ENCODE peak calls at places on chromosomes 13 and 19, in five cellular contexts. C is heart right ventricle, N is PC-3, L is GM13977, V is WERI-Rb-1. R is an unnamed sample.

GRCh38 chr13:40345654-40346372 is 320.6 kb downstream of the FOXO1 start:
- DNase-seq in C (no peak), N (no peak), L (no peak), V (no peak), R (no peak)

GRCh38 chr19:35216026-35216832 is 12.3 kb downstream of the FAM187B start:
- DNase-seq in C (no peak), N (no peak), L (no peak), V (no peak), R (no peak)

GRCh38 chr13:48979892-48980291 is 4.2 kb downstream of the FNDC3A start:
- DNase-seq in C (no peak), N (no peak), L (peak), V (no peak), R (no peak)

GRCh38 chr13:78413887-78414553 is 189.3 kb downstream of the POU4F1 start:
- DNase-seq in C (no peak), N (no peak), L (no peak), V (no peak), R (no peak)

GRCh38 chr13:64934569-64935362 is 2295.4 kb downstream of the PCDH9 start:
- DNase-seq in C (no peak), N (no peak), L (no peak), V (no peak), R (no peak)

GRCh38 chr19:55320844-55321419 is 4.2 kb downstream of the TMEM150B start:
- DNase-seq in C (no peak), N (no peak), L (no peak), V (no peak), R (no peak)

GRCh38 chr13:76570485-76570884 is 315.7 kb downstream of the KCTD12 start:
- DNase-seq in C (no peak), N (no peak), L (no peak), V (no peak), R (no peak)

GRCh38 chr13:98246538-98247172 is 69.6 kb upstream of the RNF113B start:
- DNase-seq in C (no peak), N (no peak), L (no peak), V (no peak), R (no peak)

GRCh38 chr13:67635754-67636153 is 405.6 kb upstream of the PCDH9 start:
- DNase-seq in C (no peak), N (peak), L (no peak), V (no peak), R (no peak)

GRCh38 chr13:106507560-106508274 is 27.7 kb downstream of the EFNB2 start:
- DNase-seq in C (no peak), N (peak), L (no peak), V (no peak), R (no peak)

GRCh38 chr13:110950819-110951570 is 36.1 kb upstream of the ANKRD10 start:
- DNase-seq in C (no peak), N (no peak), L (no peak), V (no peak), R (no peak)

GRCh38 chr19:3721131-3721899 is 13.1 kb downstream of the TJP3 start:
- DNase-seq in C (peak), N (peak), L (peak), V (peak), R (no peak)

GRCh38 chr19:31937983-31938382 is 407.4 kb upstream of the ZNF507 start:
- DNase-seq in C (no peak), N (no peak), L (no peak), V (peak), R (no peak)
- TF ChIP-seq CTCF in C (no peak), N (no peak), L (no peak), V (no peak), R (no peak)

DNA sequence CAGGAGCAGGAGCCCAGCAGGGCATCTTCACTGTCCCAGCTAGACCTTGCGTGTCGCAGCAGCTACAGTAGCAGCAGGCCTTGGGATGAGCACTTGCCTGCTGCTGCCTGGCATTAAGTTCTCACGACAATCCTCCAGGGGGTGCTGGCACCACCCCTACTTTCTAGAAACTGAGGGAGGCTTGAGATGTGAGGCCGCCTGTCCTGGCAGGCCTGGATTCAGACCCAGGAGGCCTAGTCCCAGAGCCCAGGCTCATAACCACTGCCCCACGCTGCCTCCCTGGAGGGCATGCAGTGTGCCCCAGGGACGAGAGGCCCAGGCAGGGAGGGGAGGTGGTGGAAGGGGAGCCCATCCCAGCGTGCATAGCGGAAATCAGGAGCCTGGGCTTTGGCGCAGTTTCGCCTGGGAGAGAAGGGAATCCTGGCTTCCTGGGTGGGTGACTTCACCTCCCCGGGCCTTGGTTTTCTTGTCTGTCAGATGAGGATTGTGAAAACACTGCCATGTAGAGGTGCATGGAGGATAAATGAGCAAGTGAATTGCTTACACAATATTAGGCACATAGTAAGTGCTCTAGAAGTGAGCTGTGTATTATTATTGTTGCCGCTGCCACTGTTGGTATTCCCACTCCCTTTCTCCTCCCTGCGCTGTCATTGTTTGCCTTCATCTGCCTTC is 26.1 kb downstream of the PPP5C start:
- DNase-seq in C (no peak), N (peak), L (no peak), V (peak), R (no peak)
- TF ChIP-seq CTCF in C (peak), N (peak), L (no peak), V (peak), R (peak)

GRCh38 chr19:49073514-49074378 is 1.2 kb upstream of the KCNA7 start:
- DNase-seq in C (no peak), N (peak), L (peak), V (peak), R (no peak)
- TF ChIP-seq CTCF in C (peak), N (peak), L (peak), V (peak), R (peak)

DNA sequence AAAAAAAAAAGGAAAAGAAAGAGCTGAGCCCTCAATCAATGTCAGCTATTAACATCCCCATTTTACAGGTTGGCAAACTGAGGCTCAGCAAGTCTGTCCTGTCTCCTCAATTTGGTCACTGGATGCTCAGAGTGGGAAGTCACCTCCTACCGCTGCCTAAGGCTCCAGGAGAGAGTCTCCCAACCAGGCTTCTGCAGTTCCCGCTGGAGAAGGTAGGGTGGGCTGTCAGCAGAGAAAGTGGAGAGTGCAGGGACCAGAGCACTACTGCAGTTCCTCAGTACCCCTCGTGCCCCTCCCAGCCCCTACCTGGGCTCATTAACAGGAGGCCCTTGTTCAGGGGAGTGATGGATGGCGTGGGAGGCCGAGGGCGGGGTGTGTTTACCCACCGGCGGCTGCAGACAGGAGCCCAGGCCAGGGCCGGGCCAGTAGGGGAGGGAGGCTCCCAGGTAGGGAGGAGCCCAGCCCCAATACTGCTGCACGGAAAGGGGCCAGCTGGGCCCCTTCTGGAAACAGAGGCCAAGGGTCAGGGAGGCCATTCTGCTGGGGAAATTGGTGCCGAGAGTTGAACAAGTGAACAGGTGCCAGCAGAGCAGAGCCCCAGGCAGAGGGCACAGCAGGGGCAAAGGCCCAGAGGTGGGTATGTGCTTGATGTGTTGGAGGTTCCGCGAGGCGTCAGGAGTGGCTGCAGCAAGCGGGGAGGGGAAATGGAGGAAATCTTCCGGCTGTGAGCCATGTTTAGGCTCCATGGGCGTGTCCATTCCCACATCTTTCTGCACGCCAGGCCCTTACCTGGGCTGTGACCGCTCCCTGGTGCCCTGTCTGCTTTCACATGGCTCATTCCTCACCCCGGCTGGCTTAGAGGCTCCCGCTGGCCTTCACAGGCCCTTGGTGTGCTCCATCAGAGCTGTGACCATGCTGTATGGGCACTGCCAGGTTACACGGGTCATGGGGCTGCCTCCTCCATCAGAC is 7.6 kb upstream of the COMP start:
- DNase-seq in C (no peak), N (no peak), L (peak), V (no peak), R (no peak)
- TF ChIP-seq CTCF in C (no peak), N (no peak), L (no peak), V (no peak), R (no peak)

DNA sequence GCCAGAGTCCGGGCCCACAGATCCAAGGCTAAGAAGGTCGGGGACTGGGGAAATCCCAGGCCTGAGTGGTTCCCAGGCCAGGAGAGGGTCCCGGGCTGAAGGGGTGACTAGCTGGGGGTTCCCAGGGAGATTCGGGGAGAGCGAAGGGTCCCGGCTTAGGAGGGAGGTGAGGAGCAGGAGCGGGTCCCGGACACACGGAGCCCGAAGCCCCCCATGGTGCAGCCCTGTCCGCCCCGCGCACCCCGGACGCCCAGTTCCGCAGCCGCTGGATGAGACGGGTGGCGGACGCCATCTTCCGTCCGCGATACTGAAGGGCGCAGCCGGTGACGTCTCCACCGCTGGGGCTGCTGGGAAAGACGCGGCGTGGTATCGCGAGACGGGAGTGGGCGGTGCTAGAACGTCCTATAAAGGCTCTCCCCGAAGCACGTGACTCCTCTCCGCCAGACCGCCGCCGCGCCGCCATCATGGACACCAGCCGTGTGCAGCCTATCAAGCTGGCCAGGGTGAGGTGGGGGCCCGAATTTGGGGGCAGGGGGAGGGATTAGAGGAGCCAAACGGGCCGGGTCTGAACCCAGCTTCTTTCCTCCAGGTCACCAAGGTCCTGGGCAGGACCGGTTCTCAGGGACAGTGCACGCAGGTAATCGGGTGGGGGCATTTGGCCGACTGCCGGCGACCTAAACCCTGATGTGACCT is at the start of the genes NDUFA7 and RPS28:
- DNase-seq in C (peak), N (peak), L (peak), V (peak), R (peak)
- TF ChIP-seq CTCF in C (peak), N (peak), L (peak), V (peak), R (no peak)

DNA sequence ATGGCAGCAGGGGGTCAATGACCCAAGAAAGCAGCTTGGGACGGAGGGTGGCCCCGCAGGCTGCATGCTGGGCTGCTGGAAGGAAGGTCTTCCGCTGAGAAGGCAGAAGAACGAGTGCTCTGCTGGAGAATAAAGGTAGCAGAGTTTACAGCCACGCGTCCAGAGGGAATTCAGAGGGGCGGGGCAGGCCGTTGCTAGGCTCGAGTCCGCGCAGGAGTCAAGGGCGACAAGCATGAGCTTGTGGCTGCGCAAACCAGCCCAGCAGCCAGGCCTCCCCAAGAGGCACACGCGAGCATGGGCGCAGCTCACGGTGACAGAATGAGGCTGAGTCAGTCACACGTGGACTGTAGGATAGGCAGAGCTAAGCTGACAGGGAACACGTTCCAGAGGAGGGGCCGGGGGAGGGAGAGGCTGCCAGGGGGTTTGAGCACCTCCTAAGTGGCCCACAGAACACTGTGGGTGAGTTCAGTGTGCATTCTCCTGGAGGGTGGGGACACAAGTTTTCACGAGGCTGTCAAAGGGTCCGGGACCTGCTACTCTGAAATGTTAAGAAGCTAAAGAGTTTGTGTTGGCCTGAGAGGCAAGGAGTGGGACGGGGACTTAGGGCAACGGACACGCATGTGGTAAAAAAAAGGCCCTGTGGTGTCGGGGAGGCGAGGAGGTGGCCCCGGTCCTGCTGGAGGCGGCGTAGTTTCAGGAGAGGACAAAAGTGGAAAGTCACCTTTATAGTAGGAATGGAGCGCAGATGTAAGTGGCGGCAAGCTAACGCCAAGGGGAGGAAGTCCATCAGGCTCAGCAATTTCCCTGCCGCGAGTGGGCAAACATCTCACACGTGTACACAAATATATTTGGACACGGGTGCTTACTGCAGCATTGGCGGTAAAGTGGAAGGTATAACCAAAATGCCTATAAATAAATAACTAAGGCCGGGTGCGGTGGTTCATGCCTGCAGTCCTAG is 17.7 kb downstream of the RFX2 start:
- DNase-seq in C (peak), N (peak), L (no peak), V (peak), R (peak)
- TF ChIP-seq CTCF in C (no peak), N (no peak), L (no peak), V (no peak), R (no peak)

GRCh38 chr19:48631254-48631653 is 5.9 kb downstream of the DBP start:
- DNase-seq in C (no peak), N (no peak), L (no peak), V (no peak), R (no peak)
- TF ChIP-seq CTCF in C (no peak), N (no peak), L (no peak), V (no peak), R (no peak)

GRCh38 chr19:15170345-15170744 is 30.4 kb downstream of the NOTCH3 start:
- DNase-seq in C (no peak), N (no peak), L (no peak), V (no peak), R (no peak)

GRCh38 chr19:15175609-15176008 is 25.2 kb downstream of the NOTCH3 start:
- DNase-seq in C (no peak), N (no peak), L (no peak), V (no peak), R (no peak)

GRCh38 chr19:15169541-15170285 is 31.1 kb downstream of the NOTCH3 start:
- DNase-seq in C (no peak), N (no peak), L (no peak), V (no peak), R (no peak)

GRCh38 chr19:15177269-15178116 is 23.3 kb downstream of the NOTCH3 start:
- DNase-seq in C (peak), N (peak), L (peak), V (peak), R (no peak)

DNA sequence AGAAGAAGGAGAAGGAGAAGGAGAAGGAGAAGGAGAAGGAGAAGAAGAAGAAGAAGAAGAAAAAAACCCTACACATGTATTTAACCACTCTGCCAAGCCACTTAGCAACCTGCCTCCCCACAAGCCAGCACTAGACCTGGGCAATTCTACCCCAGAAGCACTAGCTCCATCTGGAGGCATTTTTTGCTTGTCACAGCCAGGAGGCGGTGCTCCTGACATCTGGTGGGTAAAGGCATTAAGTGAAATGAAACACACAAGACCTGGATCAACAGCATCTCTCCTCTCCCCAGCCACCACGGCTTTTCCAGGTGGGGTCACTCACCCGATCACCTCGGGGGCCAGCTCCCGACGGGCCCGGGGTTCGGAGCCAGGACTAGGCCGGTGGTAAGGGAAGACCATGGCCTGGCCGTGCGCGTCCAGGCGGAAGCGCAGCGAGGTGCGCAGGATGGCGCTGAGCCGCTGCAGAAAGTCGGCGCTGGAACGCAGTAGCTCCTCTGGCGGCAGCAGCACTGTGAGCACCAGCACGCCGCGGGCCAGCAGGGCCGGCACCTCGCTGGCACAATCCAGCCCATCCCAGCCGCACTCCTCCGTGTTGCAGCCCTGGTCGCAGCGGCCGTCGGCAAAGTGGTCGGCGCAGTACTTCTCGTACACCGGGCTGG is 26.9 kb downstream of the NOTCH3 start:
- DNase-seq in C (no peak), N (peak), L (no peak), V (peak), R (no peak)
- TF ChIP-seq CTCF in C (no peak), N (peak), L (peak), V (peak), R (peak)

GRCh38 chr19:37114001-37114400 is 35.8 kb downstream of the ZNF420 start:
- DNase-seq in C (no peak), N (no peak), L (no peak), V (peak), R (no peak)
- TF ChIP-seq CTCF in C (no peak), N (no peak), L (no peak), V (peak), R (peak)